ENCODE peak calls at places on chromosomes 7 and 10, in seven cellular contexts. V is COR-L47, S is brain pericyte, G is EH, N is iris pigment epithelial cell, T is AML-193, A is KBM-7. R is an unnamed sample.

GRCh38 chr10:129323311-129323710 is 143.7 kb upstream of the MGMT start:
- DNase-seq in V (no peak), S (no peak), G (no peak), N (no peak), T (no peak), A (no peak), R (no peak)

GRCh38 chr7:4905171-4905570 is 21.7 kb upstream of the RADIL start:
- DNase-seq in V (no peak), S (no peak), G (no peak), N (no peak), T (no peak), A (no peak), R (peak)

GRCh38 chr10:112446055-112446854 is 459 bp downstream of the ZDHHC6 start:
- DNase-seq in V (no peak), S (no peak), G (peak), N (peak), T (peak), A (peak), R (no peak)

GRCh38 chr10:47340613-47341170 is 7.5 kb upstream of the RBP3 start:
- DNase-seq in V (no peak), S (no peak), G (peak), N (peak), T (peak), A (peak), R (peak)

GRCh38 chr7:77985974-77986339 is 187.4 kb downstream of the PHTF2 start:
- DNase-seq in V (no peak), S (no peak), G (no peak), N (peak), T (no peak), A (no peak), R (no peak)

GRCh38 chr10:114239117-114239993 is at the start of gene VWA2:
- DNase-seq in V (peak), S (no peak), G (no peak), N (no peak), T (no peak), A (peak), R (no peak)

GRCh38 chr10:110203500-110204455 is 3.6 kb upstream of the MXI1 start:
- DNase-seq in V (no peak), S (no peak), G (no peak), N (no peak), T (no peak), A (no peak), R (no peak)

GRCh38 chr10:111879964-111880363 is 303.6 kb downstream of the GPAM start:
- DNase-seq in V (no peak), S (no peak), G (no peak), N (no peak), T (no peak), A (no peak), R (no peak)

GRCh38 chr10:21273400-21273968 is 252.0 kb downstream of the SKIDA1 start:
- DNase-seq in V (no peak), S (no peak), G (no peak), N (no peak), T (no peak), A (no peak), R (no peak)

GRCh38 chr10:113320980-113321379 is 231.9 kb upstream of the HABP2 start:
- DNase-seq in V (no peak), S (no peak), G (no peak), N (no peak), T (no peak), A (no peak), R (no peak)

GRCh38 chr10:95909591-95909990 is 1.8 kb downstream of the CC2D2B start:
- DNase-seq in V (no peak), S (no peak), G (no peak), N (no peak), T (peak), A (no peak), R (peak)

R was measured in HL-60.